ENCODE peak calls at places on chromosomes 7 and 10, in four cellular contexts. M is H1, D is K562, I is GM12878. X is an unnamed sample.

GRCh38 chr10:6924166-6924565 is 344.1 kb upstream of the PRKCQ start:
- DNase-seq in I (no peak), D (no peak), M (no peak), X (no peak)

GRCh38 chr7:47453093-47454056 is 128.5 kb downstream of the TNS3 start:
- DNase-seq in D (no peak), I (no peak), M (no peak), X (no peak)

GRCh38 chr10:79116801-79117723 is 48.3 kb downstream of the ZMIZ1 start:
- DNase-seq in I (peak), M (no peak), D (no peak), X (no peak)

GRCh38 chr7:4645241-4645640 is 36.9 kb upstream of the FOXK1 start:
- DNase-seq in M (no peak), I (no peak), D (no peak), X (no peak)

GRCh38 chr10:101444058-101444457 is 90.1 kb downstream of the BTRC start:
- DNase-seq in D (no peak), I (no peak), M (no peak), X (no peak)

GRCh38 chr7:114973147-114973546 is 51.3 kb downstream of the MDFIC start:
- DNase-seq in D (no peak), I (no peak), M (no peak), X (no peak)

GRCh38 chr10:103111031-103111917 is 81.8 kb downstream of the NT5C2 start:
- DNase-seq in M (no peak), I (peak), D (no peak), X (no peak)

GRCh38 chr7:41010418-41010817 is 692.5 kb downstream of the INHBA start:
- DNase-seq in M (no peak), D (no peak), I (no peak), X (no peak)

GRCh38 chr7:75033064-75033463 is 40.5 kb downstream of the RCC1L start:
- DNase-seq in D (peak), I (no peak), M (peak), X (no peak)

GRCh38 chr7:103394566-103394965 is 47.1 kb downstream of the PSMC2 start:
- DNase-seq in D (no peak), I (no peak), M (no peak), X (no peak)

GRCh38 chr10:6140141-6140841 is 51.5 kb downstream of the RBM17 start:
- DNase-seq in M (no peak), D (no peak), I (no peak), X (no peak)

GRCh38 chr7:99729501-99730261 is 5.3 kb downstream of the CYP3A7 start:
- DNase-seq in I (no peak), D (no peak), M (no peak), X (no peak)

GRCh38 chr7:46150721-46151120 is 229.6 kb upstream of the IGFBP3 start:
- DNase-seq in M (no peak), D (no peak), I (no peak), X (no peak)

GRCh38 chr7:7918736-7919448 is 49.7 kb upstream of the GLCCI1 start:
- DNase-seq in I (peak), M (no peak), D (no peak), X (no peak)

GRCh38 chr10:102660891-102661613 is 16.8 kb downstream of the TRIM8 start:
- DNase-seq in D (peak), M (peak), I (no peak), X (no peak)

GRCh38 chr10:87092356-87092860 is 2.2 kb downstream of the GLUD1 start:
- DNase-seq in I (no peak), M (no peak), D (no peak), X (no peak)

GRCh38 chr10:92690211-92691041 is 671 bp downstream of the HHEX start:
- DNase-seq in M (peak), D (peak), I (no peak), X (peak)

GRCh38 chr10:22473044-22473443 is 127.7 kb downstream of the SPAG6 start:
- DNase-seq in M (no peak), D (no peak), I (no peak), X (no peak)

GRCh38 chr7:30710669-30711068 is 28.4 kb upstream of the CRHR2 start:
- DNase-seq in M (no peak), D (no peak), I (no peak), X (no peak)

DNA sequence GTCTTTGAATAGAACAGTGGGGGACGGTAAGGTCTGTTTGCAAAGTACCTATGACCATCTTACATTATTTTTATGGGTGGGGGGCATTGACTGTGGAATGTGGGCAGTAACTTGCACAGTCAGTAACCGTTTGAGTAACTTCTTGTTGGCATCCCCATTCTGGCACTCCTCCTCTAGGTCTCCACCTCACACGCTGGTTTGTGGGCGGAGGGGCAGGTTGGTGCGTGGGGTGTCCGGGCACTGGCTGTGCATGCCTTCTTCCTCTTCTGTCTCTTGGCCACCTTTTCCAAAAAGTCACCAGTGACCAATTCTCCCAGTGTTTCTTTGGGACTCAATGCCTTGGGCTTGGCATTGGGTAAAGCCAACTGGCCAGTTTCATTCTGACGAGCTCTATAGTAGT is 43.6 kb downstream of the DNAJB6 start:
- DNase-seq in D (no peak), I (no peak), M (no peak), X (no peak)
- TF ChIP-seq POLR2AphosphoS5 in D (no peak), I (no peak), M (no peak), X (no peak)

GRCh38 chr10:131021967-131022366 is 289.6 kb downstream of the TCERG1L start:
- DNase-seq in M (no peak), I (no peak), D (no peak), X (no peak)

GRCh38 chr10:131022369-131022768 is 289.2 kb downstream of the TCERG1L start:
- DNase-seq in D (no peak), I (no peak), M (no peak), X (no peak)

GRCh38 chr10:131020775-131021174 is 290.7 kb downstream of the TCERG1L start:
- DNase-seq in D (no peak), M (no peak), I (no peak), X (no peak)

GRCh38 chr10:131022981-131023380 is 288.5 kb downstream of the TCERG1L start:
- DNase-seq in I (no peak), D (no peak), M (no peak), X (no peak)

GRCh38 chr10:131021246-131021895 is 290.1 kb downstream of the TCERG1L start:
- DNase-seq in M (no peak), I (no peak), D (no peak), X (no peak)
- TF ChIP-seq EGR1 in M (no peak), I (no peak), D (no peak), X (no peak)

DNA sequence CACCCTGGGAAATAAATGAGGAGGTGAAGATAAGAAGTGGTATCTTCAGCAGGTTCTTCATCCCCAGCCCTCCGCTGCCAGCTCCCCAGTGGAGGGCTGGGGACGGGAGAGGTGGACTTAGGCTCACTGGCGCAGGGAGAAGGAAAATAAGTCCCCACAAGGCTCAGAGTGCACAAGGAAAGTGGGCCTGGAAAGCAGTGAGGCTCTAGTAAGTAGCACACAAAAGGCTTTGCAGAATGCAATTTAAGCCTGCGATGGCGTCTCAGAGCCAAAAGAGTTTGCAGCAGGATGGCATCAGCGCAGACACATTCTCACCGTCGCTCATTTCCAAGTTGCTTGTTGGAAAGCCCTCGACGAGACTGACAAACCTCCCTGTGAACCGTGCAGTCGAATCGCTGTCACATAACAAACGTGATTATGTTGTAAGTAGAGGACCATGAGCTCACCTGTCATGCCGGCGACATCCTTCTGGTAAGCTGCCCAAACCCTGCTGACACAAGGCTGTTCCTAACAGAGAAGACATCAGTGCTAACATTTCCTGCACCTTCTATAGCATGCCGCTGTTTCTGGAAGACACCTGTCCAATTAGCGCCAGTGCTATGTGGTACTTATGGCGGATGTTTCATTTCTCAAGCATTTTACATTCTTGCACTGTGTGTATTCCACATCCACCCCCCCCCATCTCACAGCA is 98.3 kb upstream of the NPVF start:
- DNase-seq in I (no peak), M (no peak), D (no peak), X (no peak)
- TF ChIP-seq POLR2AphosphoS5 in I (no peak), M (no peak), D (no peak), X (no peak)

GRCh38 chr10:36629476-36629875 is 495.9 kb upstream of the ANKRD30A start:
- DNase-seq in D (no peak), M (no peak), I (no peak), X (no peak)

GRCh38 chr10:36634916-36635315 is 490.5 kb upstream of the ANKRD30A start:
- DNase-seq in M (no peak), I (no peak), D (no peak), X (no peak)

GRCh38 chr10:36624551-36625100 is 500.8 kb upstream of the ANKRD30A start:
- DNase-seq in M (no peak), D (no peak), I (no peak), X (no peak)

GRCh38 chr10:36630267-36630666 is 495.1 kb upstream of the ANKRD30A start:
- DNase-seq in D (no peak), I (no peak), M (no peak), X (no peak)
- TF ChIP-seq EGR1 in D (no peak), I (no peak), M (no peak), X (no peak)

GRCh38 chr10:127162841-127163240 is 33.5 kb downstream of the INSYN2A start:
- DNase-seq in D (no peak), M (no peak), I (no peak), X (no peak)

GRCh38 chr10:127157506-127158205 is 38.7 kb downstream of the INSYN2A start:
- DNase-seq in M (no peak), I (no peak), D (no peak), X (no peak)

GRCh38 chr10:127161482-127161881 is 34.9 kb downstream of the INSYN2A start:
- DNase-seq in D (no peak), M (no peak), I (no peak), X (no peak)

GRCh38 chr10:127158663-127159062 is 37.7 kb downstream of the INSYN2A start:
- DNase-seq in M (no peak), I (no peak), D (no peak), X (no peak)

DNA sequence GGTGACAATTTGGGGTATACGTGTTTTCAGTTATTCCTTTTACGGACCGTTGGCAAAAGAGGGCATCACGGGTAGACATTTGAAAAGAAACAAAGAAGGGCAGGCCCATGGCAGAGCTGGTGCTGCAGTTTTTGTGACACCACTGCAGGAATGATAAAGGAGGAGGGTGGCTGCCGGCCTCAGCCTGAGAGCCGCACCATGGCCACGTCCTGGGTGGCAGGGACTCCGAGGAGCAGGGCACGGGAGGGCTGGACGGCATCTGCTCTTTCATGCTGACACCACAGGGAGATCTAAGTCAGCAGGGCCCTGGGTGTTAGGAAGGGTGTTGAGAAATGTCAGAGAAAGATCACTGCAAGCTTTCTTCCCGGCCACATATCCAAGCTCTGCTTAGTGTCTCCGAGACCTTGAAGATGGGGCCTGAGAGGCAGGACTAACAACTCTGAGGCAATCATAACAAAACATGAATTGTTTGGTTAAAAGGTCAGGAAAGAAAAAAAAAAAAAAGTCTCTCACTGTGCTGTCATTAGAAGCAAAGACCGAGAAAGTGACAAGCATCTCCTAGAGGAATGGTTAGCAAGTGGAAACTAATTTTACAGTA is 36.6 kb downstream of the INSYN2A start:
- DNase-seq in D (no peak), I (no peak), M (no peak), X (no peak)
- TF ChIP-seq POLR2AphosphoS5 in D (no peak), I (no peak), M (no peak), X (no peak)

DNA sequence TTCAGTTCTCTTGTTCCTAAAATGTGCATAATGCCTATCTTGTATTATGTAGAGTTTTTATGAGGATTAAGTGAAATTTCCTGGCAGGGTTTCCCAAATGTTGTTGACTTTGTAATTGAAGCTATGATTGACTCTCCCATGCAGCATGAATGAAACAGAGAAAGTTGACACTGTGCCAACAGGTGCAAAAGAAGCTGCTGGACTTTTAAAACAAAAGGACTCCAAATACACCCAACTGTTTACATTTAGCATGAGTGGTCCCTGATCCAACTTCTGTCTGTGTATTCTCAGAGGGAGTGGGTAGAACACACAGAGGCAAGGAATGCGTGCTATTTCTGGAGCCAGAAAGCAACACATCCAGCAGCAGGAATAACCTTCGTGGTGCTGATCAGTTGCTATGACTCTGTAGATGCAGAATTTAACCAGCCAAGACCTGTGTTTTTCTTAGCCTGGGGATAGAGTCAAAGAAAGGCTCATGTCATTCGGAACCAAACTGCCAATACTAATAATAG is 14.4 kb upstream of the RBM20 start:
- DNase-seq in M (no peak), I (no peak), D (no peak), X (no peak)
- TF ChIP-seq EGR1 in M (no peak), I (no peak), D (no peak), X (no peak)

GRCh38 chr10:69630651-69631400 is 779 bp downstream of the FAM241B start:
- DNase-seq in M (no peak), D (no peak), I (no peak), X (no peak)

GRCh38 chr10:69628876-69629275 is 1.2 kb upstream of the FAM241B start:
- DNase-seq in I (no peak), D (no peak), M (peak), X (no peak)

GRCh38 chr10:69629519-69629896 is 539 bp upstream of the FAM241B start:
- DNase-seq in M (no peak), D (no peak), I (no peak), X (no peak)

GRCh38 chr10:69631566-69631965 is 1.5 kb downstream of the FAM241B start:
- DNase-seq in M (peak), D (no peak), I (no peak), X (no peak)

GRCh38 chr10:69629897-69630650 is at the start of gene FAM241B:
- DNase-seq in D (peak), I (no peak), M (peak), X (peak)
- TF ChIP-seq POLR2AphosphoS5 in D (no peak), I (no peak), M (peak), X (peak)

GRCh38 chr10:110500515-110500905 is 2.8 kb downstream of the DUSP5 start:
- DNase-seq in M (no peak), I (no peak), D (no peak), X (no peak)
- TF ChIP-seq EGR1 in M (no peak), I (no peak), D (no peak), X (no peak)

GRCh38 chr7:151720297-151720696 is 156.6 kb downstream of the PRKAG2 start:
- DNase-seq in D (no peak), M (no peak), I (no peak), X (no peak)

GRCh38 chr7:151721694-151722093 is 155.2 kb downstream of the PRKAG2 start:
- DNase-seq in I (no peak), M (no peak), D (peak), X (no peak)

GRCh38 chr7:151719895-151720238 is 157.0 kb downstream of the PRKAG2 start:
- DNase-seq in M (no peak), I (no peak), D (no peak), X (no peak)

GRCh38 chr7:151722533-151722932 is 154.4 kb downstream of the PRKAG2 start:
- DNase-seq in I (no peak), D (no peak), M (no peak), X (no peak)

DNA sequence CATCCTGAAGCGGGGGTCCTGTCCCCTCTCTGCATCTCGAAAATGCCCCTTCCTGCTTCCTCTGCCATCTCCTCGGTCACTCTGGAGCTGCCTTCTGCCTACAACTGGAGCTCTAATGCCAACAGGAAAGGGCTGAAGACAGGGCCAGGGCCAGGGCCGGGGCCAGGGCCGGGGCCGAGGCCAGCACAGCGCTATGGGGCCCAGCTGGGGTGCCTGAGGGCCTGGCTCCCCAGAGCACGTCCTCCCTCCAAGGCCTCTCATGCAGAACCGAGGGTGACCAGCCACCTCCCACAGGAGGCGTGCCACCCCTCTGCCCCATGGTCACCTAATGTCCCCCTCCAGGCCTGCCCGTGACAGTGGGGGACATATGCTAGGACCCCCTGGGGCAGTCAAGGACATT is 155.7 kb downstream of the PRKAG2 start:
- DNase-seq in M (no peak), I (no peak), D (no peak), X (no peak)
- TF ChIP-seq POLR2AphosphoS5 in M (no peak), I (no peak), D (no peak), X (no peak)

GRCh38 chr10:124106241-124106905 is 13.0 kb upstream of the CHST15 start:
- DNase-seq in M (no peak), D (no peak), I (peak), X (peak)
- TF ChIP-seq EGR1 in M (no peak), D (no peak), I (no peak), X (no peak)

X was measured in HCT116.